ENCODE peak calls at places on chromosome 13, in ten cellular contexts. P is neural progenitor cell, N is A673, L is lower lobe of right lung, A is OCI-LY7, V is upper lobe of right lung, G is left ventricle myocardium inferior, H is dorsolateral prefrontal cortex, I is HL-60, J is gastrocnemius medialis. E is an unnamed sample.

GRCh38 chr13:99178636-99179035 is 22.0 kb upstream of the UBAC2 start:
- DNase-seq in P (no peak), N (no peak), L (no peak), A (peak; percentile 81), V (no peak), G (peak; percentile 30), H (no peak), I (peak; percentile 96), J (peak; percentile 29), E (no peak)

GRCh38 chr13:44093607-44094583 is 214.2 kb downstream of the LACC1 start:
- DNase-seq in P (no peak), N (no peak), L (no peak), A (no peak), V (no peak), G (no peak), H (no peak), I (no peak), J (no peak), E (no peak)

GRCh38 chr13:102825921-102826706 is 19.7 kb upstream of the ERCC5 start:
- DNase-seq in P (no peak), N (peak; percentile 91), L (no peak), A (no peak), V (no peak), G (no peak), H (no peak), I (no peak), J (no peak), E (peak; percentile 85)

GRCh38 chr13:49904729-49905456 is 31.2 kb downstream of the SPRYD7 start:
- DNase-seq in P (no peak), N (no peak), L (no peak), A (no peak), V (no peak), G (no peak), H (no peak), I (no peak), J (no peak), E (no peak)

GRCh38 chr13:41296879-41297646 is 14.0 kb upstream of the NAA16 start:
- DNase-seq in P (no peak), N (no peak), L (no peak), A (no peak), V (no peak), G (no peak), H (no peak), I (no peak), J (no peak), E (no peak)

GRCh38 chr13:96680898-96681297 is 313.4 kb downstream of the OXGR1 start:
- DNase-seq in P (no peak), N (no peak), L (no peak), A (no peak), V (no peak), G (no peak), H (no peak), I (no peak), J (no peak), E (no peak)

GRCh38 chr13:97426695-97427094 is 7.3 kb upstream of the RAP2A start:
- DNase-seq in P (no peak), N (no peak), L (no peak), A (no peak), V (no peak), G (no peak), H (no peak), I (no peak), J (no peak), E (no peak)

GRCh38 chr13:107111248-107111647 is 543.3 kb upstream of the ARGLU1 start:
- DNase-seq in P (no peak), N (no peak), L (no peak), A (no peak), V (no peak), G (no peak), H (no peak), I (no peak), J (no peak), E (no peak)

GRCh38 chr13:110305544-110305943 is 1.4 kb downstream of the COL4A1 start:
- DNase-seq in P (no peak), N (no peak), L (no peak), A (no peak), V (no peak), G (no peak), H (no peak), I (no peak), J (no peak), E (no peak)

GRCh38 chr13:110306340-110306959 is 507 bp downstream of the COL4A1 start:
- DNase-seq in P (peak; percentile 69), N (peak; percentile 58), L (no peak), A (no peak), V (no peak), G (no peak), H (no peak), I (no peak), J (no peak), E (no peak)

GRCh38 chr13:110306960-110307696 is at the start of the genes COL4A1 and COL4A2:
- DNase-seq in P (peak; percentile 91), N (peak; percentile 83), L (peak; percentile 68), A (no peak), V (peak; percentile 78), G (peak; percentile 87), H (no peak), I (no peak), J (peak; percentile 35), E (no peak)

GRCh38 chr13:110305001-110305400 is 2.0 kb downstream of the COL4A1 start:
- DNase-seq in P (no peak), N (no peak), L (no peak), A (no peak), V (no peak), G (no peak), H (no peak), I (no peak), J (no peak), E (no peak)

DNA sequence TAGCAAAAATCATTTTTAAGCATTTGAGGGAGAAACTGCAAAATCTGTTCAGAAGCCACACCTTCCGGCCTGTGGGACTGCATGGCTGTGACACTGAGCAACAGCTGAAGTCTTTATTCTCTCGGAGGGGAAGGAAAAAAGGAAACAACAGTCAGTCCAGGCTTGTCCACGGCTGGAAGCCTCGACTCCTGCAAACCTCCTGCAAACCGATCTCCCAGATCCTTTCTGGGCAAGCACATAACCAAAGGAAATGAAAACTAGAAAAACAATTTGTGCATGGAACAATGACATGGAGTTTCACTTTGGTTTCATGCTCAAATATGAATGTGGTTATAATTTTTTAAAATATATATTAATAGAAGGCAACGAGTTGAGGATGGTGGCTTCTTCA is 1.0 kb downstream of the COL4A1 start:
- DNase-seq in P (no peak), N (peak; percentile 33), L (no peak), A (no peak), V (no peak), G (no peak), H (no peak), I (no peak), J (no peak), E (no peak)
- H3K4me3 ChIP-seq in P (peak overlapping the region; percentile 94), N (peak overlapping the region; percentile 98), L (peak overlapping the region; percentile 78), A (no peak overlapping the region), V (peak overlapping the region; percentile 71), G (peak overlapping the region; percentile 83), H (peak overlapping the region; percentile 59), I (no peak overlapping the region), J (peak overlapping the region; percentile 76), E (peak overlapping the region; percentile 78)

GRCh38 chr13:51728972-51729371 is 75.0 kb downstream of the DHRS12 start:
- DNase-seq in P (no peak), N (peak; percentile 80), L (no peak), A (no peak), V (no peak), G (no peak), H (no peak), I (peak; percentile 72), J (no peak), E (peak; percentile 36)
- TF ChIP-seq CTCF in P (no peak), N (no peak), L (no peak), A (no peak), V (no peak), G (no peak), H (no peak), I (no peak), J (no peak), E (no peak)

DNA sequence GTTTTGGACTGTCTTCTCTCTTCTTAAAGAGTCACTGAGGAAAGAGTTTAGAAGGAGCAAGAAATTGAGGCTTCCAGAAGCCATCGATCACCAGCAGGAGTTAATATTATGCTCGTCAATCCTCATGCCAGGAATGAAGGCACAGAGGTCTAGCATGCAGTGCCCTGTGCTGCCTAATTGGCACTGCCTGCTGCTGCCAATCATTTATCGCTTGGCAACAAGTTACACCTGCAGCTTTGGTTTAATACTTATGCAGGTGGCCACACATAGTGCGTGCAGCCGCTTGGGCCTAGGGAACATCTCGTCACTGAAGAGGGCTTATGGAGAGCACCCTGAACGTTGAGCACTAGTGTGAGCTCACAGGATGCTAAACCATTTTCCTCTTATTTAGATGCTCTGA is 2.7 kb upstream of the SOX1 start:
- DNase-seq in P (no peak), N (no peak), L (no peak), A (no peak), V (no peak), G (no peak), H (no peak), I (no peak), J (no peak), E (no peak)
- H3K4me3 ChIP-seq in P (no peak overlapping the region), N (no peak overlapping the region), L (no peak overlapping the region), A (no peak overlapping the region), V (no peak overlapping the region), G (no peak overlapping the region), H (no peak overlapping the region), I (no peak overlapping the region), J (no peak overlapping the region), E (no peak overlapping the region)

DNA sequence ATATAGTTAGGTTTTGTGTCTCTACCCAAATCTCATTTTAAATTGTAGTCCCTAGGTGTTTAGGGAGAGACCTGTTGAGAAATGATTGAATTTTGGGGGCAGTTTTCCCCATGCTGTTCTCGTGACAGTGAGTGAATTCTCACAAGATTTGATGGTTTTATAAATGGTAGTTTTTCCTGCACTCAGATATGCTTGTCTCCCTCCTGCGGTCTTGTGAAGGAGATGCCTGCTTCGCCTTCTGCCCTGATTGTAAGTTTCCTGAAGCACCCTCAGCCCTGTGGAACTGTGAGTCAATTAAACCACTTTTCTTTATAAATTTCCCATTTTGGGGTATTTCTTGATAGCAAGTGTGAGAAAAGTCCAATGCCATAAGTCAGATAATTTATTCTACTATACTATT is 1977.5 kb upstream of the PCDH20 start:
- DNase-seq in P (no peak), N (no peak), L (no peak), A (no peak), V (no peak), G (no peak), H (no peak), I (no peak), J (no peak), E (no peak)
- TF ChIP-seq CTCF in P (no peak), N (no peak), L (no peak), A (no peak), V (no peak), G (no peak), H (no peak), I (no peak), J (no peak), E (no peak)

GRCh38 chr13:24866488-24866887 is 102.5 kb downstream of the RNF17 start:
- DNase-seq in P (no peak), N (no peak), L (no peak), A (no peak), V (no peak), G (no peak), H (no peak), I (no peak), J (no peak), E (no peak)
- H3K4me3 ChIP-seq in P (no peak overlapping the region), N (no peak overlapping the region), L (no peak overlapping the region), A (no peak overlapping the region), V (no peak overlapping the region), G (no peak overlapping the region), H (no peak overlapping the region), I (no peak overlapping the region), J (no peak overlapping the region), E (no peak overlapping the region)